ENCODE peak calls at places on chromosomes 6 and 20, in eight cellular contexts. One of them, this sample, is unnamed.

GRCh38 chr20:50762045-50762422 is 30.7 kb downstream of the PARD6B start:
- DNase-seq in astrocyte: no peak
- DNase-seq in CD8-positive, alpha-beta T cell: no peak
- DNase-seq in psoas muscle: no peak
- DNase-seq in mesenchymal stem cell: no peak
- DNase-seq in AG04450: no peak
- DNase-seq in tibial artery: no peak
- DNase-seq in OCI-LY7: no peak
- DNase-seq in this sample: no peak

GRCh38 chr6:25787469-25787868 is 32.9 kb downstream of the SLC17A4 start:
- DNase-seq in astrocyte: no peak
- DNase-seq in CD8-positive, alpha-beta T cell: no peak
- DNase-seq in psoas muscle: no peak
- DNase-seq in mesenchymal stem cell: no peak
- DNase-seq in AG04450: no peak
- DNase-seq in tibial artery: no peak
- DNase-seq in OCI-LY7: no peak
- DNase-seq in this sample: no peak

GRCh38 chr6:82951389-82951788 is 114.3 kb downstream of the UBE3D start:
- DNase-seq in astrocyte: no peak
- DNase-seq in CD8-positive, alpha-beta T cell: no peak
- DNase-seq in psoas muscle: no peak
- DNase-seq in mesenchymal stem cell: no peak
- DNase-seq in AG04450: no peak
- DNase-seq in tibial artery: no peak
- DNase-seq in OCI-LY7: no peak
- DNase-seq in this sample: no peak

GRCh38 chr20:52500150-52500549 is 308.6 kb upstream of the ZFP64 start:
- DNase-seq in astrocyte: no peak
- DNase-seq in CD8-positive, alpha-beta T cell: no peak
- DNase-seq in psoas muscle: no peak
- DNase-seq in mesenchymal stem cell: no peak
- DNase-seq in AG04450: no peak
- DNase-seq in tibial artery: no peak
- DNase-seq in OCI-LY7: no peak
- DNase-seq in this sample: no peak

GRCh38 chr20:37336369-37337207 is 9.4 kb upstream of the SRC start:
- DNase-seq in astrocyte: no peak
- DNase-seq in CD8-positive, alpha-beta T cell: peak
- DNase-seq in psoas muscle: peak
- DNase-seq in mesenchymal stem cell: peak
- DNase-seq in AG04450: no peak
- DNase-seq in tibial artery: no peak
- DNase-seq in OCI-LY7: peak
- DNase-seq in this sample: no peak

GRCh38 chr6:88163576-88163975 is 2.6 kb downstream of the CNR1 start:
- DNase-seq in astrocyte: no peak
- DNase-seq in CD8-positive, alpha-beta T cell: no peak
- DNase-seq in psoas muscle: no peak
- DNase-seq in mesenchymal stem cell: no peak
- DNase-seq in AG04450: no peak
- DNase-seq in tibial artery: no peak
- DNase-seq in OCI-LY7: peak
- DNase-seq in this sample: no peak

GRCh38 chr6:55209059-55209458 is 34.7 kb downstream of the HCRTR2 start:
- DNase-seq in astrocyte: peak
- DNase-seq in CD8-positive, alpha-beta T cell: no peak
- DNase-seq in psoas muscle: no peak
- DNase-seq in mesenchymal stem cell: no peak
- DNase-seq in AG04450: no peak
- DNase-seq in tibial artery: no peak
- DNase-seq in OCI-LY7: no peak
- DNase-seq in this sample: no peak

GRCh38 chr20:19026121-19026878 is 186.1 kb upstream of the SLC24A3 start:
- DNase-seq in astrocyte: no peak
- DNase-seq in CD8-positive, alpha-beta T cell: no peak
- DNase-seq in psoas muscle: no peak
- DNase-seq in mesenchymal stem cell: no peak
- DNase-seq in AG04450: no peak
- DNase-seq in tibial artery: no peak
- DNase-seq in OCI-LY7: no peak
- DNase-seq in this sample: no peak

GRCh38 chr20:34615477-34615876 is 57.0 kb downstream of the MAP1LC3A start:
- DNase-seq in astrocyte: peak
- DNase-seq in CD8-positive, alpha-beta T cell: no peak
- DNase-seq in psoas muscle: no peak
- DNase-seq in mesenchymal stem cell: peak
- DNase-seq in AG04450: no peak
- DNase-seq in tibial artery: no peak
- DNase-seq in OCI-LY7: no peak
- DNase-seq in this sample: no peak

GRCh38 chr6:25961619-25962367 is 809 bp upstream of the TRIM38 start:
- DNase-seq in astrocyte: no peak
- DNase-seq in CD8-positive, alpha-beta T cell: no peak
- DNase-seq in psoas muscle: no peak
- DNase-seq in mesenchymal stem cell: no peak
- DNase-seq in AG04450: no peak
- DNase-seq in tibial artery: no peak
- DNase-seq in OCI-LY7: peak
- DNase-seq in this sample: no peak

GRCh38 chr6:113437571-113437970 is 419.6 kb upstream of the MARCKS start:
- DNase-seq in astrocyte: no peak
- DNase-seq in CD8-positive, alpha-beta T cell: no peak
- DNase-seq in psoas muscle: no peak
- DNase-seq in mesenchymal stem cell: no peak
- DNase-seq in AG04450: no peak
- DNase-seq in tibial artery: no peak
- DNase-seq in OCI-LY7: no peak
- DNase-seq in this sample: no peak

GRCh38 chr20:37379967-37380828 is 34.3 kb downstream of the SRC start:
- DNase-seq in astrocyte: peak
- DNase-seq in CD8-positive, alpha-beta T cell: no peak
- DNase-seq in psoas muscle: no peak
- DNase-seq in mesenchymal stem cell: peak
- DNase-seq in AG04450: no peak
- DNase-seq in tibial artery: no peak
- DNase-seq in OCI-LY7: no peak
- DNase-seq in this sample: no peak

GRCh38 chr20:16405254-16405653 is 168.0 kb downstream of the KIF16B start:
- DNase-seq in astrocyte: no peak
- DNase-seq in CD8-positive, alpha-beta T cell: no peak
- DNase-seq in psoas muscle: no peak
- DNase-seq in mesenchymal stem cell: no peak
- DNase-seq in AG04450: no peak
- DNase-seq in tibial artery: no peak
- DNase-seq in OCI-LY7: no peak
- DNase-seq in this sample: no peak

GRCh38 chr20:16410626-16411025 is 162.6 kb downstream of the KIF16B start:
- DNase-seq in astrocyte: no peak
- DNase-seq in CD8-positive, alpha-beta T cell: no peak
- DNase-seq in psoas muscle: no peak
- DNase-seq in mesenchymal stem cell: no peak
- DNase-seq in AG04450: no peak
- DNase-seq in tibial artery: no peak
- DNase-seq in OCI-LY7: no peak
- DNase-seq in this sample: no peak

GRCh38 chr20:16404171-16404570 is 169.1 kb downstream of the KIF16B start:
- DNase-seq in astrocyte: no peak
- DNase-seq in CD8-positive, alpha-beta T cell: no peak
- DNase-seq in psoas muscle: no peak
- DNase-seq in mesenchymal stem cell: no peak
- DNase-seq in AG04450: no peak
- DNase-seq in tibial artery: no peak
- DNase-seq in OCI-LY7: no peak
- DNase-seq in this sample: no peak

GRCh38 chr20:16404640-16405039 is 168.6 kb downstream of the KIF16B start:
- DNase-seq in astrocyte: no peak
- DNase-seq in CD8-positive, alpha-beta T cell: no peak
- DNase-seq in psoas muscle: no peak
- DNase-seq in mesenchymal stem cell: no peak
- DNase-seq in AG04450: no peak
- DNase-seq in tibial artery: no peak
- DNase-seq in OCI-LY7: no peak
- DNase-seq in this sample: no peak

DNA sequence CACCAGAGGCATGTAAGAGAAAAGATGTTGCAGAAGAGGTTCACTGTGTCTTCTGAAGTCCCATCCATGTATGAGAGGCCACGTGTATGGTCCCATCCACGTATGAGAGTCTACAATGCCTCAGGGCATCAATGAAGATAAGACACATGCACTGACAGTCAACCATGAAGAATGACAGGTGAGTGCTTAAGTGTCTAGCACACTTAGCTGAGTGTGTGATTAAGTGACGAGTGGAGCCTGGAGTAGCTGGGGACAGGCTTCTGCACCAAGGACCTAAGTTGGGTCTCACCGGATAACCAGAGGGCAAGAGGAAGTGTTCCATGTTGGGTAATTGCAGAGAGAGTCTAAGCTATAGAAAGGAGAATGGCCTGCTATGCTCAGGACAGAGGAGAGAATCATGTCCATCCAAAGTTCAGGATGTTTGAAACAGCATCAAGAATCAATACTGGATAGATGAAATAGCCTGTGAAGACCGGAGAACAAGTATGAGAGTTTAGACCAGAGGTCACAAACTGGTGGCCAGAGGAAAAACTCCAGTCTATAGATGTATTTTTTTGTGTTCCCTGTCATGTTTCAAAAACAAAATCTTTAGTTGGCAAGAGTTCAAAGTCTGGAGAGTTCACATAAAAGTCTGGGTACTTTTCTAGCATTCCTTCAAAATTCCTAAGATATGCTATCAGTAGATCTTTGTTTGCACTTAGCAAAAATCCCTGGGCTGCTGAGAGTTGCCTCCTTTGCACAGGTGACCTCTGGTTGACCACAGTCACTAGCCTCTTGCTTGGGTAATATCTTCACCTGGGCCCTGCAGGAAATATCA is 165.8 kb downstream of the KIF16B start:
- DNase-seq in astrocyte: no peak
- DNase-seq in CD8-positive, alpha-beta T cell: no peak
- DNase-seq in psoas muscle: no peak
- DNase-seq in mesenchymal stem cell: no peak
- DNase-seq in AG04450: no peak
- DNase-seq in tibial artery: no peak
- DNase-seq in OCI-LY7: no peak
- DNase-seq in this sample: no peak
- H3K27ac ChIP-seq in astrocyte: no peak
- H3K27ac ChIP-seq in CD8-positive, alpha-beta T cell: no peak
- H3K27ac ChIP-seq in psoas muscle: no peak
- H3K27ac ChIP-seq in mesenchymal stem cell: no peak
- H3K27ac ChIP-seq in AG04450: no peak
- H3K27ac ChIP-seq in tibial artery: no peak
- H3K27ac ChIP-seq in OCI-LY7: no peak
- H3K27ac ChIP-seq in this sample: no peak

GRCh38 chr20:3405139-3405538 is 2.3 kb downstream of the DNAAF9 start:
- DNase-seq in astrocyte: no peak
- DNase-seq in CD8-positive, alpha-beta T cell: no peak
- DNase-seq in psoas muscle: no peak
- DNase-seq in mesenchymal stem cell: no peak
- DNase-seq in AG04450: no peak
- DNase-seq in tibial artery: no peak
- DNase-seq in OCI-LY7: no peak
- DNase-seq in this sample: no peak
- H3K27ac ChIP-seq in astrocyte: no peak
- H3K27ac ChIP-seq in CD8-positive, alpha-beta T cell: no peak
- H3K27ac ChIP-seq in psoas muscle: no peak
- H3K27ac ChIP-seq in mesenchymal stem cell: no peak
- H3K27ac ChIP-seq in AG04450: no peak
- H3K27ac ChIP-seq in tibial artery: peak
- H3K27ac ChIP-seq in OCI-LY7: no peak
- H3K27ac ChIP-seq in this sample: peak

DNA sequence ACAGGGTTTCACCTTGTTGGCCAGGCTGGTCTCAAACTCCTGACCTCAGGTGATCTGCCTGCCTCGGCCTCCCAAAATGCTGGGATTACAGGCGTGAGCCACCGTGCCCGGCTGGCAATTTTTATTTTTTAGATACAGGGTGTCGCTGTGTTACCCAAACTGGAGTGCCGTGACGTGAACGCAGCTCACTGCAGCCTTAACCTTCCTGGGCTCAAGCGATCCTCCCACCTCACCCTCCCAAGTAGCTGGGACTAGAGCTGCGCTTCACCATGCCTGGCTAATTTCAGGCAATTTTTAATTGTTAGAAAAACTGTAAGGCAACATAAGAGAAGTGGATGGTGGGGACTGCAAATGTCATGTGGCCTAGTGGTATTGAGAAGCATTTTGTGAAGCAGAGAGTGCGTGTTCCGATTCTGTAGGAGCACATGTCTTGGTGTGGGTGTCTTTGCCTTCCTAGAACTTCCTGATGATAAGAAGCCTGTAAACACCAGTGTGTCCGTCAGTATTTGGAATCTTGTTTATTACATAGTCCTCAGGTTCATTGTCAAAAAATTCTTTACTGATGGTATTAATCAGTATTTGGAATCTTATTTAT is 18.0 kb downstream of the JARID2 start:
- DNase-seq in astrocyte: no peak
- DNase-seq in CD8-positive, alpha-beta T cell: no peak
- DNase-seq in psoas muscle: no peak
- DNase-seq in mesenchymal stem cell: no peak
- DNase-seq in AG04450: no peak
- DNase-seq in tibial artery: no peak
- DNase-seq in OCI-LY7: no peak
- DNase-seq in this sample: no peak
- H3K27ac ChIP-seq in astrocyte: no peak
- H3K27ac ChIP-seq in CD8-positive, alpha-beta T cell: no peak
- H3K27ac ChIP-seq in psoas muscle: peak
- H3K27ac ChIP-seq in mesenchymal stem cell: no peak
- H3K27ac ChIP-seq in AG04450: no peak
- H3K27ac ChIP-seq in tibial artery: no peak
- H3K27ac ChIP-seq in OCI-LY7: no peak
- H3K27ac ChIP-seq in this sample: peak

GRCh38 chr6:152462716-152463115 is 174.4 kb downstream of the SYNE1 start:
- DNase-seq in astrocyte: no peak
- DNase-seq in CD8-positive, alpha-beta T cell: no peak
- DNase-seq in psoas muscle: no peak
- DNase-seq in mesenchymal stem cell: no peak
- DNase-seq in AG04450: no peak
- DNase-seq in tibial artery: no peak
- DNase-seq in OCI-LY7: no peak
- DNase-seq in this sample: no peak

GRCh38 chr6:152459245-152459644 is 177.9 kb downstream of the SYNE1 start:
- DNase-seq in astrocyte: no peak
- DNase-seq in CD8-positive, alpha-beta T cell: no peak
- DNase-seq in psoas muscle: no peak
- DNase-seq in mesenchymal stem cell: no peak
- DNase-seq in AG04450: no peak
- DNase-seq in tibial artery: no peak
- DNase-seq in OCI-LY7: no peak
- DNase-seq in this sample: no peak

GRCh38 chr6:152461556-152461955 is 175.6 kb downstream of the SYNE1 start:
- DNase-seq in astrocyte: no peak
- DNase-seq in CD8-positive, alpha-beta T cell: no peak
- DNase-seq in psoas muscle: no peak
- DNase-seq in mesenchymal stem cell: no peak
- DNase-seq in AG04450: no peak
- DNase-seq in tibial artery: no peak
- DNase-seq in OCI-LY7: no peak
- DNase-seq in this sample: no peak

GRCh38 chr6:152457949-152458624 is 179.1 kb downstream of the SYNE1 start:
- DNase-seq in astrocyte: no peak
- DNase-seq in CD8-positive, alpha-beta T cell: no peak
- DNase-seq in psoas muscle: no peak
- DNase-seq in mesenchymal stem cell: no peak
- DNase-seq in AG04450: no peak
- DNase-seq in tibial artery: no peak
- DNase-seq in OCI-LY7: no peak
- DNase-seq in this sample: no peak

GRCh38 chr6:152458648-152459047 is 178.5 kb downstream of the SYNE1 start:
- DNase-seq in astrocyte: peak
- DNase-seq in CD8-positive, alpha-beta T cell: no peak
- DNase-seq in psoas muscle: no peak
- DNase-seq in mesenchymal stem cell: no peak
- DNase-seq in AG04450: no peak
- DNase-seq in tibial artery: no peak
- DNase-seq in OCI-LY7: no peak
- DNase-seq in this sample: no peak
- H3K27ac ChIP-seq in astrocyte: no peak
- H3K27ac ChIP-seq in CD8-positive, alpha-beta T cell: no peak
- H3K27ac ChIP-seq in psoas muscle: no peak
- H3K27ac ChIP-seq in mesenchymal stem cell: no peak
- H3K27ac ChIP-seq in AG04450: no peak
- H3K27ac ChIP-seq in tibial artery: no peak
- H3K27ac ChIP-seq in OCI-LY7: no peak
- H3K27ac ChIP-seq in this sample: no peak

This sample was measured in caudate nucleus.